ENCODE peak calls at places on chromosomes 11 and 22, in eight cellular contexts. J, I, X, K, N, W, U and B are unnamed samples.

GRCh38 chr11:37259734-37260133 is 661.7 kb upstream of the RAG2 start:
- DNase-seq in J (no peak), I (no peak), X (no peak), K (no peak), N (no peak), W (no peak), U (no peak), B (no peak)

GRCh38 chr11:76008474-76008873 is 193.5 kb downstream of the UVRAG start:
- DNase-seq in J (no peak), I (no peak), X (no peak), K (no peak), N (no peak), W (no peak), U (peak), B (no peak)

GRCh38 chr11:61724437-61724836 is 28.0 kb upstream of the MYRF start:
- DNase-seq in J (no peak), I (no peak), X (no peak), K (no peak), N (no peak), W (no peak), U (no peak), B (no peak)

GRCh38 chr11:30420233-30420787 is 97.4 kb downstream of the ARL14EP start:
- DNase-seq in J (no peak), I (no peak), X (no peak), K (no peak), N (no peak), W (no peak), U (no peak), B (no peak)

GRCh38 chr11:58787903-58788302 is 56.2 kb upstream of the GLYAT start:
- DNase-seq in J (no peak), I (no peak), X (no peak), K (no peak), N (no peak), W (no peak), U (peak), B (no peak)

GRCh38 chr22:50670513-50670912 is 2.1 kb upstream of the SHANK3 start:
- DNase-seq in J (no peak), I (peak), X (no peak), K (no peak), N (no peak), W (no peak), U (no peak), B (no peak)

GRCh38 chr11:87659807-87660206 is 515.4 kb downstream of the RAB38 start:
- DNase-seq in J (no peak), I (no peak), X (no peak), K (no peak), N (no peak), W (no peak), U (no peak), B (no peak)

GRCh38 chr11:2173150-2173693 is 1.6 kb upstream of the TH start:
- DNase-seq in J (no peak), I (no peak), X (peak), K (no peak), N (no peak), W (no peak), U (peak), B (no peak)

GRCh38 chr22:40602231-40602630 is 34.3 kb downstream of the MRTFA start:
- DNase-seq in J (no peak), I (no peak), X (no peak), K (no peak), N (no peak), W (no peak), U (no peak), B (no peak)

GRCh38 chr11:125433454-125434121 is 62.5 kb downstream of the FEZ1 start:
- DNase-seq in J (no peak), I (peak), X (peak), K (no peak), N (no peak), W (no peak), U (peak), B (peak)

GRCh38 chr11:67055812-67056211 is 835 bp upstream of the RHOD start:
- DNase-seq in J (no peak), I (no peak), X (peak), K (no peak), N (no peak), W (no peak), U (no peak), B (peak)

GRCh38 chr22:31840581-31840980 is 86.8 kb downstream of the DEPDC5 start:
- DNase-seq in J (no peak), I (no peak), X (no peak), K (no peak), N (no peak), W (no peak), U (no peak), B (no peak)

GRCh38 chr11:15850992-15851615 is 505.2 kb downstream of the SOX6 start:
- DNase-seq in J (no peak), I (no peak), X (no peak), K (no peak), N (no peak), W (no peak), U (no peak), B (no peak)

GRCh38 chr11:119094816-119095065 is 6.9 kb downstream of the DPAGT1 start:
- DNase-seq in J (no peak), I (no peak), X (peak), K (peak), N (no peak), W (peak), U (peak), B (peak)

GRCh38 chr22:46678003-46678657 is 57.9 kb downstream of the GRAMD4 start:
- DNase-seq in J (no peak), I (no peak), X (no peak), K (no peak), N (no peak), W (no peak), U (no peak), B (no peak)

GRCh38 chr11:72470386-72470785 is 36.1 kb upstream of the CLPB start:
- DNase-seq in J (no peak), I (no peak), X (no peak), K (no peak), N (no peak), W (no peak), U (no peak), B (no peak)

GRCh38 chr11:19617830-19618523 is 94.7 kb upstream of the NAV2 start:
- DNase-seq in J (no peak), I (no peak), X (no peak), K (no peak), N (no peak), W (no peak), U (no peak), B (no peak)